ENCODE peak calls at places on chromosomes 7 and 10, in ten cellular contexts. F is right cardiac atrium, G is PC-9, Z is OCI-LY7, C is Karpas-422, M is suprapubic skin, W is A549, I is fibroblast of lung, T is psoas muscle, U is HCT116. N is an unnamed sample. For H3K4me1, the result is how much of the 10 kb centered on the place peaks cover.

GRCh38 chr7:100693312-100694195 is 496 bp downstream of the GIGYF1 start:
- DNase-seq in F (peak), G (no peak), Z (peak), C (peak), M (no peak), W (no peak), I (no peak), T (peak), U (no peak), N (no peak)

GRCh38 chr7:144834516-144835165 is 1.2 kb downstream of the TPK1 start:
- DNase-seq in F (peak), G (no peak), Z (peak), C (peak), M (no peak), W (no peak), I (no peak), T (no peak), U (no peak), N (no peak)

GRCh38 chr10:38025283-38025682 is 14.8 kb downstream of the ZNF33A start:
- DNase-seq in F (no peak), G (no peak), Z (peak), C (peak), M (no peak), W (no peak), I (no peak), T (no peak), U (no peak), N (no peak)

GRCh38 chr7:7642081-7642480 is 1.5 kb downstream of the UMAD1 start:
- DNase-seq in F (no peak), G (no peak), Z (peak), C (no peak), M (no peak), W (no peak), I (no peak), T (no peak), U (no peak), N (no peak)

GRCh38 chr7:108452707-108453106 is 3.5 kb downstream of the NRCAM start:
- DNase-seq in F (no peak), G (no peak), Z (peak), C (peak), M (no peak), W (peak), I (peak), T (no peak), U (peak), N (no peak)

GRCh38 chr7:106068986-106069385 is 43.1 kb downstream of the SYPL1 start:
- DNase-seq in F (no peak), G (peak), Z (no peak), C (peak), M (no peak), W (no peak), I (no peak), T (no peak), U (no peak), N (no peak)

GRCh38 chr7:140062118-140062527 is 628 bp downstream of the PARP12 start:
- DNase-seq in F (peak), G (no peak), Z (no peak), C (peak), M (no peak), W (no peak), I (no peak), T (peak), U (no peak), N (no peak)

GRCh38 chr7:95312561-95312960 is 11.8 kb downstream of the PON1 start:
- DNase-seq in F (no peak), G (no peak), Z (no peak), C (no peak), M (no peak), W (no peak), I (no peak), T (no peak), U (no peak), N (no peak)

GRCh38 chr7:156962145-156962544 is 12.6 kb downstream of the NOM1 start:
- DNase-seq in F (no peak), G (no peak), Z (no peak), C (no peak), M (no peak), W (no peak), I (no peak), T (no peak), U (no peak), N (no peak)

GRCh38 chr10:92381543-92381954 is 90.6 kb downstream of the MARCHF5 start:
- DNase-seq in F (peak), G (no peak), Z (no peak), C (no peak), M (no peak), W (no peak), I (no peak), T (no peak), U (no peak), N (no peak)

GRCh38 chr10:49241365-49241764 is 53.2 kb upstream of the TMEM273 start:
- DNase-seq in F (no peak), G (no peak), Z (no peak), C (no peak), M (no peak), W (no peak), I (no peak), T (no peak), U (no peak), N (no peak)

GRCh38 chr7:108809356-108809755 is 239.7 kb downstream of the DNAJB9 start:
- DNase-seq in F (no peak), G (no peak), Z (no peak), C (no peak), M (no peak), W (no peak), I (no peak), T (no peak), U (no peak), N (no peak)

GRCh38 chr7:13042605-13043236 is 355.3 kb downstream of the ARL4A start:
- DNase-seq in F (no peak), G (peak), Z (no peak), C (no peak), M (no peak), W (peak), I (no peak), T (no peak), U (peak), N (no peak)

GRCh38 chr7:111927383-111928019 is 278.7 kb downstream of the DOCK4 start:
- DNase-seq in F (no peak), G (no peak), Z (no peak), C (no peak), M (no peak), W (no peak), I (no peak), T (no peak), U (no peak), N (no peak)

GRCh38 chr7:94584113-94584512 is 71.8 kb downstream of the SGCE start:
- DNase-seq in F (no peak), G (peak), Z (no peak), C (no peak), M (no peak), W (no peak), I (peak), T (no peak), U (no peak), N (no peak)

GRCh38 chr10:22103701-22104100 is 100.2 kb upstream of the DNAJC1 start:
- DNase-seq in F (no peak), G (no peak), Z (peak), C (peak), M (no peak), W (peak), I (peak), T (no peak), U (peak), N (no peak)

GRCh38 chr10:68812420-68812819 is 14.9 kb upstream of the STOX1 start:
- DNase-seq in F (no peak), G (no peak), Z (no peak), C (no peak), M (no peak), W (no peak), I (no peak), T (no peak), U (no peak), N (no peak)

GRCh38 chr7:80136276-80137045 is 1.8 kb downstream of the GNAI1 start:
- DNase-seq in F (no peak), G (peak), Z (no peak), C (no peak), M (no peak), W (no peak), I (peak), T (no peak), U (no peak), N (no peak)

GRCh38 chr7:75915416-75916156 is 631 bp downstream of the POR start:
- DNase-seq in F (peak), G (no peak), Z (peak), C (peak), M (no peak), W (no peak), I (peak), T (peak), U (no peak), N (no peak)

GRCh38 chr10:132388901-132389630 is 7.9 kb upstream of the PWWP2B start:
- DNase-seq in F (peak), G (no peak), Z (peak), C (no peak), M (peak), W (no peak), I (no peak), T (peak), U (no peak), N (no peak)

GRCh38 chr7:26369519-26370385 is 78.1 kb downstream of the SNX10 start:
- DNase-seq in F (no peak), G (no peak), Z (peak), C (peak), M (no peak), W (peak), I (peak), T (no peak), U (peak), N (no peak)

GRCh38 chr7:133491319-133491718 is 238.4 kb downstream of the EXOC4 start:
- DNase-seq in F (no peak), G (no peak), Z (no peak), C (no peak), M (no peak), W (no peak), I (no peak), T (no peak), U (no peak), N (no peak)

GRCh38 chr10:45379303-45379726 is 5.3 kb downstream of the ALOX5 start:
- DNase-seq in F (no peak), G (no peak), Z (no peak), C (no peak), M (no peak), W (no peak), I (no peak), T (no peak), U (no peak), N (no peak)

GRCh38 chr10:77566914-77567566 is 70.6 kb downstream of the KCNMA1 start:
- DNase-seq in F (peak), G (peak), Z (no peak), C (no peak), M (no peak), W (no peak), I (no peak), T (peak), U (no peak), N (no peak)
- H3K4me1 ChIP-seq in F (under half), G (under half), Z (under half), C (half or more), M (under half), W (half or more), I (under half), T (under half), U (under half), N (under half)

DNA sequence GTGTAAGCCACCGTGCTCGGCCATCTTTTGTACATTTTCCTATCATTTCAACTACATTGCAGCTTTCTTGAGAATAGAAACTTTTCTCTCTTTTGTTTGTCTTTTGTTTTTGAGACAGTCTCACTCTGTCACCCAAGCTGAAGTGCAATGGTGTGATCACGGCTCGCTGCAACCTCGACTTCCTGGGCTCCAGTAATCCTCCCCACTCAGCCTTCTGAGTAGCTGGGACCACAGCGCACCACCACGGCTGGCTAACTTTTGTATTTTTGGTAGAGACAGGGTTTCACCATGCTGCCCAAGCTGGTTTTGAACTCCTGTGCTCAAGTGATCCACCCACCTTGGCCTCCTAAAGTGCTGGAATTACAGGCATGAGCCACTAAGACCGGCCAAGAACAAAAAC is 31.3 kb upstream of the DAGLB start:
- DNase-seq in F (no peak), G (no peak), Z (peak), C (peak), M (no peak), W (no peak), I (no peak), T (no peak), U (no peak), N (no peak)
- H3K4me1 ChIP-seq in F (under half), G (under half), Z (under half), C (half or more), M (under half), W (under half), I (under half), T (under half), U (under half), N (half or more)

GRCh38 chr7:77548222-77548621 is 11.1 kb downstream of the PTPN12 start:
- DNase-seq in F (no peak), G (no peak), Z (no peak), C (no peak), M (no peak), W (no peak), I (no peak), T (no peak), U (no peak), N (no peak)
- H3K4me1 ChIP-seq in F (under half), G (under half), Z (under half), C (under half), M (half or more), W (half or more), I (under half), T (under half), U (under half), N (under half)

GRCh38 chr7:74657692-74658170 is at the start of gene GTF2I:
- DNase-seq in F (no peak), G (no peak), Z (peak), C (no peak), M (no peak), W (no peak), I (no peak), T (no peak), U (no peak), N (no peak)

GRCh38 chr7:74655785-74656420 is 1.6 kb upstream of the GTF2I start:
- DNase-seq in F (no peak), G (no peak), Z (no peak), C (no peak), M (no peak), W (peak), I (no peak), T (no peak), U (no peak), N (no peak)

GRCh38 chr7:74656911-74657691 is 417 bp upstream of the GTF2I start:
- DNase-seq in F (peak), G (peak), Z (peak), C (peak), M (peak), W (peak), I (peak), T (peak), U (peak), N (peak)

GRCh38 chr7:74655324-74655723 is 2.2 kb upstream of the GTF2I start:
- DNase-seq in F (no peak), G (peak), Z (no peak), C (no peak), M (no peak), W (no peak), I (no peak), T (no peak), U (no peak), N (no peak)

DNA sequence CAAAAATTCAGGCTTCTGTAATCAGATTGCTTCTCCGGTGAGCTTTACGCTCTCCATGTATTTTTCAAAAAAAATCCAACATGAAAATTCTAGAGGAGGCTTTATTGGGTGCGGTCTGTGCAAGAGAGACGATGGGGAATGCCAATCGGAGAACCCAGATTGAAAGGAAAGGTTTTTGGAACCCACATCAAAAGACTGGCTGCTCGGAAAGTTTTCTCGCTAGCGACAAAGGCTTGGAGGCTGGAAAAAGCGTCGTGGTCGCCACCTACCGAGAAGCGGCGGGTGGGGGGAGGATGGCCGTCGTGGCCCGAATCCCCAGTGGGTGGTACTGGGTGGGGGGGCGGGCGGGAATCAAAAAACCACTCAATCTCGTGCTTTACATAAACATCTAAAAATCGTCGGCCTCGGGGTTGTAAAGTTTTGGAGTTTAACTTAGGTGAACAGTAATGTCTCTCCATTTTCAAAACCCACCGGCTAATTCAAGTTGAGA is 1.1 kb upstream of the GTF2I start:
- DNase-seq in F (peak), G (peak), Z (peak), C (peak), M (peak), W (peak), I (no peak), T (peak), U (no peak), N (peak)
- H3K4me1 ChIP-seq in F (under half), G (under half), Z (half or more), C (under half), M (under half), W (under half), I (under half), T (under half), U (under half), N (under half)

GRCh38 chr7:148336411-148336810 is 254.2 kb upstream of the C7orf33 start:
- DNase-seq in F (no peak), G (no peak), Z (no peak), C (no peak), M (no peak), W (no peak), I (no peak), T (no peak), U (no peak), N (no peak)

GRCh38 chr7:148337166-148337565 is 253.4 kb upstream of the C7orf33 start:
- DNase-seq in F (no peak), G (no peak), Z (no peak), C (no peak), M (no peak), W (no peak), I (no peak), T (no peak), U (no peak), N (no peak)

GRCh38 chr7:148340438-148340837 is 250.1 kb upstream of the C7orf33 start:
- DNase-seq in F (no peak), G (no peak), Z (no peak), C (no peak), M (no peak), W (no peak), I (no peak), T (no peak), U (no peak), N (no peak)

GRCh38 chr7:148337566-148337965 is 253.0 kb upstream of the C7orf33 start:
- DNase-seq in F (no peak), G (no peak), Z (no peak), C (no peak), M (no peak), W (no peak), I (no peak), T (no peak), U (no peak), N (no peak)

DNA sequence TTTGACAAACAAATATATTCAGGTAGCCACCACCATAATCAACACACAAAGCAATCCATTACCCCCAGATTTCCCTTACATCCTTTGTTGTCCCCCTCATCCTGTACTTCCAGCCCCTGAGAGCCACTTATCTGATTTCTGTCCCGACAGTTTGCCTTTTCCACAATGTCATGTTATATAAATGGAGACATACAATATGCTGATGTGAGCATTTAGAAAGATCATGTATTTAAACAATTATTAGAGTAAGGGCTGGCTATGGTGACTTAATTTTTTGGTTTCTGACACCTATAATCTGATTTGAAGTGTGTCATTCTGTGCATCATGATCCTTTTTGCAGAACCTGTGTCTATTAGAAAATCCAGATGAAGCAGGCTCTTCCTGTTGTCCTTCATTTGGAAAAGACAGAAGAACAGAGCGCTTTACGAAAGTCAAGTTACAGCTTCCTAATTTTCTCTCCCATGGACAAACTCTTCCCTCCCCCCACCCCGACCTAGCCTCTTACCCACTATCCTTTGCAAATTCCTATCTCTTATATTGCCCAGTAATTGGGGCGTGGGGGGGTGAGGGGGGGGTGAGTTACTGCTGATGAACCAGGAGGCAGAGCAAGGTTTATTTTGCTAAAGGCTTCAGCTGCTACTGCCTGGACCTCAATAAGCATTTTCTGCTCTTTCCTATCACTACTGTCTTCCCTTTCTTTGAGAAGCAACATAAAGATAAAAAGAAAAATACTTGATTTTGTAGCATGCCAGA is 252.4 kb upstream of the C7orf33 start:
- DNase-seq in F (no peak), G (no peak), Z (no peak), C (no peak), M (no peak), W (no peak), I (no peak), T (no peak), U (no peak), N (no peak)
- H3K4me1 ChIP-seq in F (under half), G (under half), Z (under half), C (under half), M (under half), W (under half), I (under half), T (under half), U (under half), N (under half)

DNA sequence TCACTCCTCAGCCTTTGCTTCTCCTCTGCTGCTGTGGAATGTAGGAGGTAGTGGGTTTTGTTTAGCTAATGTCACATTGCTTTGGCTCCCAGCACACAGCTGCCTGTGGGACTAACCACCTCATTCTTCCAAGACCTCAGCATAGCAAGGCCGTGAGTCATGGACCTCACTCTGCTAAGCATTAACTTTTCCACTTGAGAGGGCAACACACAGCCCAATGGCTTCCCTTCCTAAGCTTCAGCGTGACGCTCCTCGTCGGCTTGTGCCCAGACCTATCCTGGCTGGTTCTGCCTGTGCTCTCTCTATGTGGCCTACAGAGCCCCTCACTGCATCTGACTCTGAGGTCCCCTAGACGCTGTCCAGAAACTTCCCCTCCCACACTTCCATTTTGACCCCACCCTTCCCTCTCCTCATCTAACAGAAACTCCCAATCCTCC is 23.3 kb downstream of the MYOF start:
- DNase-seq in F (peak), G (peak), Z (no peak), C (no peak), M (no peak), W (peak), I (peak), T (peak), U (peak), N (peak)
- H3K4me1 ChIP-seq in F (under half), G (under half), Z (under half), C (under half), M (half or more), W (half or more), I (under half), T (under half), U (half or more), N (under half)

DNA sequence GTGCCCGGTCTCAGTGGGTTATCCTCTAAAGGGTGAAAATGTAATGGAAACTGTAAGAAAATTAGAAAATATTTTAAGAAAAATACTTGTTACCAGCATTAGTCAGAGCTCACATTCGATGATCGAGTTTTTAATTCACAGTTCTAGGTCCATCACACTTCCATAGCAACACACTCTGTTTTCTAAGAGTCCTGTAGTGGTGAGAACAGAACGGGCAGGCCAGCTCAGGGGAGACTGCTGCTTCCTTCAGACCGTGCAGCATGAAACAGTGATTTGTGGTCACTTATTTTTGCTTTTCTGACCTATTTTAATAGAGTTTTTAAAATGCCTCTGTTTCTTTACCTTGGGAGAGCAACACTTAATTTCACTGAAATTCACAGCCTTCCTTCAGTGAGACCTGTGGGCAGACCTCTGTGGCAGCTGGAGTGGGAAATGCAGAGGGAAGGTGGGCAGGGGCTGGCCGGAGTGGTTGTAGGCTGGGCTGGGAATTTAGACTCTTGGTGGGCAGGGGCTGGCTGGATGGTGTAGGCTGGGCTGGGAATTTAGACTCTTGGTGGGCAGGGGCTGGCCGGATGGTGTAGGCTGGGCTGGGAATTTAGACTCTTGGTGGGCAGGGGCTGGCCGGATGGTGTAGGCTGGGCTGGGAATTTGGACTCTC is 1.5 kb downstream of the SUN1 start:
- DNase-seq in F (no peak), G (no peak), Z (no peak), C (no peak), M (no peak), W (no peak), I (no peak), T (no peak), U (no peak), N (no peak)
- H3K4me1 ChIP-seq in F (under half), G (half or more), Z (under half), C (under half), M (half or more), W (under half), I (under half), T (half or more), U (half or more), N (half or more)

N was measured in right atrium auricular region.